ENCODE peak calls at places on chromosomes 6 and 20, in nine cellular contexts. S is IMR-90, N is fibroblast of lung, T is GM23248, W is SK-N-SH, R is neural progenitor cell, A is mesenchymal stem cell, O is mammary epithelial cell, D is OCI-LY7. V is an unnamed sample. For H3K9me3, the result is how much of the 10 kb centered on the place peaks cover.

GRCh38 chr6:87828044-87828443 is 126.0 kb upstream of the AKIRIN2 start:
- DNase-seq in R (no peak), D (peak), O (no peak), T (no peak), W (no peak), A (no peak), N (no peak), S (no peak), V (no peak)

GRCh38 chr6:291148-291696 is 1.1 kb upstream of the DUSP22 start:
- DNase-seq in S (no peak), D (peak), A (no peak), R (no peak), T (peak), W (no peak), O (peak), N (no peak), V (no peak)

GRCh38 chr6:146785001-146785585 is 186.3 kb downstream of the ADGB start:
- DNase-seq in R (peak), W (peak), N (peak), T (peak), S (peak), D (peak), O (peak), A (peak), V (peak)

GRCh38 chr6:40512340-40512739 is 74.8 kb downstream of the LRFN2 start:
- DNase-seq in O (no peak), N (no peak), S (no peak), W (peak), T (no peak), R (no peak), D (no peak), A (no peak), V (no peak)

GRCh38 chr6:36678488-36679042 is at the start of gene CDKN1A:
- DNase-seq in N (peak), R (peak), O (peak), D (peak), A (peak), T (peak), W (peak), S (peak), V (peak)

GRCh38 chr6:43520097-43520496 is 3.2 kb downstream of the POLR1C start:
- DNase-seq in A (no peak), S (no peak), R (no peak), D (no peak), T (no peak), N (no peak), W (no peak), O (no peak), V (no peak)

GRCh38 chr20:61963149-61963548 is 102.5 kb downstream of the TAF4 start:
- DNase-seq in R (no peak), D (no peak), S (no peak), O (no peak), N (no peak), W (no peak), A (no peak), T (no peak), V (no peak)

GRCh38 chr20:34768105-34768504 is 57.3 kb downstream of the NCOA6 start:
- DNase-seq in R (no peak), O (no peak), D (no peak), W (no peak), A (peak), S (peak), N (peak), T (peak), V (peak)

GRCh38 chr6:22035690-22036089 is 261.1 kb downstream of the PRL start:
- DNase-seq in D (no peak), A (no peak), R (no peak), W (no peak), S (no peak), T (no peak), O (no peak), N (no peak), V (no peak)

GRCh38 chr6:73586416-73586974 is 65.7 kb upstream of the EEF1A1 start:
- DNase-seq in A (peak), T (peak), S (peak), R (no peak), N (peak), W (no peak), O (no peak), D (no peak), V (peak)

GRCh38 chr20:56826971-56827645 is 198.0 kb downstream of the TFAP2C start:
- DNase-seq in N (no peak), S (no peak), R (no peak), D (no peak), O (peak), T (peak), A (peak), W (no peak), V (no peak)

GRCh38 chr6:113750148-113750547 is 107.0 kb upstream of the MARCKS start:
- DNase-seq in W (no peak), N (no peak), D (no peak), A (no peak), R (no peak), S (no peak), O (no peak), T (no peak), V (peak)

GRCh38 chr6:44699082-44699481 is 311.6 kb downstream of the CDC5L start:
- DNase-seq in T (peak), D (no peak), A (no peak), O (no peak), R (no peak), N (peak), W (no peak), S (no peak), V (no peak)

GRCh38 chr20:47054945-47055344 is 160.3 kb downstream of the EYA2 start:
- DNase-seq in O (no peak), A (no peak), T (no peak), R (no peak), W (no peak), D (peak), N (no peak), S (no peak), V (no peak)

GRCh38 chr6:90790058-90790457 is 203.2 kb upstream of the MAP3K7 start:
- DNase-seq in N (no peak), A (peak), T (peak), R (no peak), O (peak), W (no peak), S (peak), D (no peak), V (no peak)

GRCh38 chr6:130890531-130890950 is 63.3 kb downstream of the SMLR1 start:
- DNase-seq in A (peak), N (peak), T (peak), S (peak), W (no peak), R (no peak), D (no peak), O (no peak), V (no peak)

GRCh38 chr6:112245511-112246203 is 8.7 kb downstream of the LAMA4 start:
- DNase-seq in R (no peak), N (peak), A (peak), S (peak), D (no peak), O (no peak), W (no peak), T (peak), V (peak)

GRCh38 chr20:23179766-23180403 is 93.8 kb upstream of the CD93 start:
- DNase-seq in O (no peak), D (no peak), N (no peak), W (no peak), T (peak), A (peak), R (no peak), S (no peak), V (peak)

GRCh38 chr20:46199198-46199597 is 81.1 kb downstream of the CD40 start:
- DNase-seq in T (no peak), N (no peak), A (no peak), O (no peak), W (no peak), R (peak), D (no peak), S (no peak), V (no peak)

GRCh38 chr6:133202610-133203343 is 38.4 kb upstream of the EYA4 start:
- DNase-seq in D (no peak), O (no peak), R (no peak), T (peak), S (peak), N (peak), W (no peak), A (no peak), V (no peak)

GRCh38 chr6:104596091-104596490 is 263.6 kb downstream of the HACE1 start:
- DNase-seq in O (no peak), A (no peak), T (no peak), D (no peak), R (no peak), N (no peak), S (no peak), W (no peak), V (no peak)

GRCh38 chr6:40181367-40181766 is 247.1 kb upstream of the MOCS1 start:
- DNase-seq in R (no peak), S (no peak), T (no peak), N (no peak), D (no peak), W (no peak), A (no peak), O (no peak), V (no peak)

GRCh38 chr6:109595998-109596397 is 95.0 kb downstream of the AK9 start:
- DNase-seq in S (peak), O (peak), D (peak), N (peak), R (peak), A (peak), W (peak), T (peak), V (peak)

GRCh38 chr6:51788121-51788520 is 299.3 kb downstream of the PKHD1 start:
- DNase-seq in R (no peak), W (no peak), O (no peak), N (no peak), S (no peak), T (no peak), D (no peak), A (no peak), V (no peak)

GRCh38 chr20:341682-342081 is 5.2 kb upstream of the NRSN2 start:
- DNase-seq in N (peak), A (peak), W (no peak), D (no peak), R (no peak), S (peak), O (peak), T (peak), V (peak)

GRCh38 chr6:168645326-168645725 is 204.3 kb downstream of the SMOC2 start:
- DNase-seq in T (no peak), R (no peak), O (no peak), N (no peak), A (no peak), W (no peak), D (no peak), S (no peak), V (no peak)

GRCh38 chr6:7107578-7108195 is at the start of gene RREB1:
- DNase-seq in W (peak), T (peak), N (peak), O (peak), R (peak), A (peak), D (peak), S (peak), V (peak)

GRCh38 chr6:13655700-13656099 is 40.6 kb downstream of the NOL7 start:
- DNase-seq in N (no peak), O (no peak), R (no peak), W (no peak), A (no peak), T (no peak), S (no peak), D (no peak), V (no peak)

GRCh38 chr6:157128235-157128761 is 195.0 kb downstream of the TMEM242 start:
- DNase-seq in A (no peak), O (no peak), S (no peak), N (no peak), W (no peak), R (no peak), D (no peak), T (no peak), V (peak)

GRCh38 chr20:9185511-9185910 is 116.6 kb downstream of the PLCB4 start:
- DNase-seq in O (no peak), A (peak), R (no peak), N (peak), T (peak), D (no peak), S (peak), W (no peak), V (peak)

GRCh38 chr6:11329841-11330765 is 97.6 kb upstream of the NEDD9 start:
- DNase-seq in O (no peak), S (no peak), N (no peak), A (no peak), T (no peak), R (no peak), D (no peak), W (no peak), V (peak)

GRCh38 chr20:45935416-45936046 is 1.0 kb downstream of the PCIF1 start:
- DNase-seq in A (peak), R (no peak), N (no peak), D (no peak), O (no peak), S (peak), T (peak), W (peak), V (no peak)

GRCh38 chr6:137291441-137291840 is 72.3 kb upstream of the IFNGR1 start:
- DNase-seq in W (no peak), O (peak), A (no peak), N (peak), R (no peak), D (no peak), T (peak), S (peak), V (peak)

GRCh38 chr20:45405566-45406259 is 2.4 kb upstream of the DBNDD2 start:
- DNase-seq in T (peak), S (no peak), W (peak), R (peak), N (peak), A (peak), O (no peak), D (no peak), V (peak)

GRCh38 chr20:46811328-46812084 is 83.1 kb upstream of the EYA2 start:
- DNase-seq in R (peak), N (no peak), A (no peak), D (no peak), O (no peak), W (peak), S (no peak), T (no peak), V (no peak)

GRCh38 chr20:17281478-17281877 is 54.6 kb downstream of the PCSK2 start:
- DNase-seq in R (peak), N (peak), O (peak), D (peak), S (peak), W (peak), A (no peak), T (peak), V (no peak)

GRCh38 chr6:14734052-14734415 is 511.8 kb upstream of the JARID2 start:
- DNase-seq in A (no peak), R (no peak), S (no peak), O (no peak), D (no peak), W (no peak), T (no peak), N (peak), V (no peak)

GRCh38 chr6:9890893-9891292 is 524.0 kb downstream of the TFAP2A start:
- DNase-seq in D (no peak), O (no peak), A (no peak), N (no peak), T (no peak), S (no peak), W (no peak), R (no peak), V (no peak)
- H3K9me3 ChIP-seq in D (under half), O (under half), A (under half), N (under half), T (under half), S (under half), W (under half), R (under half), V (under half)

GRCh38 chr6:154507209-154507898 is 3.1 kb downstream of the CNKSR3 start:
- DNase-seq in N (no peak), R (no peak), A (no peak), W (no peak), T (no peak), S (no peak), D (no peak), O (no peak), V (no peak)
- H3K4me2 ChIP-seq in N (peak), R (peak), A (peak), W (peak), T (no peak), S (no peak), D (no peak), O (no peak), V (no peak)

GRCh38 chr6:9717568-9717967 is 697.3 kb downstream of the TFAP2A start:
- DNase-seq in W (no peak), T (no peak), N (no peak), R (no peak), O (no peak), D (no peak), A (no peak), S (no peak), V (no peak)
- H3K9me3 ChIP-seq in W (under half), T (under half), N (under half), R (under half), O (under half), D (under half), A (under half), S (under half), V (under half)

GRCh38 chr6:164345340-164345739 is 930.8 kb downstream of the QKI start:
- DNase-seq in T (no peak), A (no peak), D (no peak), O (no peak), W (no peak), N (no peak), S (no peak), R (no peak), V (no peak)
- H3K4me2 ChIP-seq in T (no peak), A (no peak), D (no peak), O (no peak), W (no peak), N (no peak), S (no peak), R (peak), V (no peak)

GRCh38 chr20:49281059-49281912 is 3.4 kb upstream of the ZNFX1 start:
- DNase-seq in D (peak), S (no peak), O (no peak), A (peak), W (no peak), N (peak), T (peak), R (peak), V (peak)

GRCh38 chr20:49281913-49282467 is 4.1 kb upstream of the ZNFX1 start:
- DNase-seq in W (no peak), D (no peak), O (no peak), S (no peak), T (no peak), A (no peak), R (no peak), N (no peak), V (no peak)

GRCh38 chr20:49278817-49279676 is 1.2 kb upstream of the ZNFX1 start:
- DNase-seq in D (peak), O (no peak), R (peak), W (no peak), A (peak), N (no peak), T (peak), S (no peak), V (no peak)

GRCh38 chr20:49279677-49280462 is 2.0 kb upstream of the ZNFX1 start:
- DNase-seq in R (no peak), O (no peak), W (no peak), T (peak), D (peak), N (no peak), S (no peak), A (peak), V (no peak)

GRCh38 chr20:49280463-49281058 is 2.7 kb upstream of the ZNFX1 start:
- DNase-seq in S (no peak), A (peak), R (no peak), T (peak), O (no peak), D (peak), W (no peak), N (no peak), V (no peak)
- H3K9me3 ChIP-seq in S (under half), A (under half), R (under half), T (under half), O (under half), D (under half), W (under half), N (under half), V (under half)

DNA sequence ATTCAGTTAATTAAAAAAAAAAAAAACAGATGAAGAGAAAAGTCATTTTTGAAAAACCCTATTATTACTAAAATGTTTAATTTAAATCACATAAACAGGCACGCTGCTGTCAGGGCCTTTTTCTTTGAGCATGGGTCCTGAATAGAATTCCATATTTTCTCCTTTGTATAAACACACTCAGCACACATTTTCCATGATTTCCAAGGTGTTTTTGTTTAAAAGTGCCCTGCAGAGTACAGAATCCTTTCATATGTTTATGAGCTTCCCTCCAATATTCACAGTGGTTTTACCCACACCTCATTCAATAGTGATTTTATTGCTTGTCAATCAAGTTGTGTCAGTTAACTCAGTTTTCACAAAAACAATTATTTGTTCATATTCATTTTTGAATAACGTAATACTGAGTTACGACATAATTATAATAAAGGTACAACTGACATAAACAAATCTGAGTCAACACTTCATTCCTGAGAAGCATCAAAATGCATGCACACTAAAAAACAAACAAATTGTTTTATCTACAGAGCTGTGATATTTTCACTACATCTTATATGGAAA is 15.2 kb downstream of the SLC35B3 start:
- DNase-seq in O (no peak), R (no peak), N (no peak), A (no peak), W (no peak), T (no peak), D (no peak), S (no peak), V (no peak)
- H3K4me2 ChIP-seq in O (no peak), R (no peak), N (no peak), A (no peak), W (no peak), T (no peak), D (no peak), S (no peak), V (no peak)

GRCh38 chr6:121627761-121628160 is 192.3 kb downstream of the GJA1 start:
- DNase-seq in N (no peak), T (peak), R (peak), W (no peak), A (no peak), D (no peak), S (no peak), O (peak), V (no peak)
- H3K9me3 ChIP-seq in N (under half), T (under half), R (under half), W (under half), A (under half), D (under half), S (under half), O (under half), V (under half)